ENCODE peak calls at places on chromosomes 1 and 21, in seven cellular contexts. A, I, M, T, L, Y and K are unnamed samples.

GRCh38 chr1:15001317-15001900 is 152.1 kb upstream of the TMEM51 start:
- DNase-seq in I (no peak), A (no peak), M (no peak), L (no peak), Y (no peak), T (no peak), K (no peak)

GRCh38 chr1:118692143-118692542 is 296.0 kb downstream of the TBX15 start:
- DNase-seq in A (no peak), M (no peak), Y (no peak), I (no peak), L (no peak), T (no peak), K (no peak)

GRCh38 chr1:45793942-45794604 is 9.3 kb upstream of the MAST2 start:
- DNase-seq in M (no peak), Y (no peak), L (no peak), T (no peak), A (no peak), I (no peak), K (no peak)

GRCh38 chr21:34129039-34129891 is 55.9 kb downstream of the MRPS6 start:
- DNase-seq in Y (peak; percentile 35), T (peak; percentile 38), L (peak; percentile 58), A (peak; percentile 59), M (peak; percentile 80), I (peak; percentile 87), K (no peak)

GRCh38 chr1:92329356-92330129 is 30.7 kb downstream of the RPAP2 start:
- DNase-seq in Y (no peak), A (no peak), M (no peak), L (no peak), T (no peak), I (no peak), K (no peak)

GRCh38 chr1:64186138-64186897 is 17.1 kb upstream of the UBE2U start:
- DNase-seq in I (no peak), Y (peak; percentile 94), M (no peak), A (no peak), T (no peak), L (no peak), K (no peak)

GRCh38 chr1:54375331-54376084 is 30.7 kb downstream of the SSBP3 start:
- DNase-seq in T (no peak), M (no peak), A (no peak), L (peak; percentile 58), I (no peak), Y (peak; percentile 47), K (no peak)

GRCh38 chr1:84156210-84156621 is 12.1 kb downstream of the PRKACB start:
- DNase-seq in M (no peak), I (no peak), T (no peak), L (no peak), Y (no peak), A (no peak), K (no peak)

GRCh38 chr1:109723351-109723750 is 11.3 kb downstream of the GSTM5 start:
- DNase-seq in A (no peak), L (no peak), I (no peak), T (no peak), Y (no peak), M (no peak), K (no peak)

GRCh38 chr21:14888202-14888601 is 176.6 kb downstream of the NRIP1 start:
- DNase-seq in L (no peak), I (no peak), A (no peak), M (no peak), T (no peak), Y (no peak), K (no peak)

GRCh38 chr1:39387452-39387851 is 104.0 kb upstream of the BMP8A start:
- DNase-seq in I (no peak), L (no peak), Y (no peak), T (no peak), A (no peak), M (no peak), K (no peak)

GRCh38 chr1:48691429-48692001 is 85.2 kb downstream of the BEND5 start:
- DNase-seq in T (no peak), Y (no peak), L (no peak), I (no peak), A (no peak), M (no peak), K (no peak)

GRCh38 chr1:225926551-225927113 is 2.6 kb upstream of the PYCR2 start:
- DNase-seq in L (no peak), Y (no peak), M (no peak), I (no peak), A (no peak), T (no peak), K (no peak)

GRCh38 chr1:110737206-110737605 is 62.5 kb upstream of the KCNA3 start:
- DNase-seq in Y (no peak), A (no peak), L (no peak), I (no peak), M (no peak), T (no peak), K (no peak)

GRCh38 chr1:5099558-5099957 is 445.1 kb downstream of the AJAP1 start:
- DNase-seq in A (no peak), M (no peak), I (no peak), L (peak; percentile 72), Y (no peak), T (no peak), K (no peak)

GRCh38 chr1:10635992-10636391 is 160.5 kb downstream of the CASZ1 start:
- DNase-seq in I (peak; percentile 88), L (no peak), A (no peak), T (no peak), Y (peak; percentile 95), M (no peak), K (peak; percentile 81)

GRCh38 chr1:91604632-91605031 is 104.0 kb downstream of the CDC7 start:
- DNase-seq in I (no peak), Y (no peak), M (no peak), T (no peak), A (no peak), L (no peak), K (no peak)

DNA sequence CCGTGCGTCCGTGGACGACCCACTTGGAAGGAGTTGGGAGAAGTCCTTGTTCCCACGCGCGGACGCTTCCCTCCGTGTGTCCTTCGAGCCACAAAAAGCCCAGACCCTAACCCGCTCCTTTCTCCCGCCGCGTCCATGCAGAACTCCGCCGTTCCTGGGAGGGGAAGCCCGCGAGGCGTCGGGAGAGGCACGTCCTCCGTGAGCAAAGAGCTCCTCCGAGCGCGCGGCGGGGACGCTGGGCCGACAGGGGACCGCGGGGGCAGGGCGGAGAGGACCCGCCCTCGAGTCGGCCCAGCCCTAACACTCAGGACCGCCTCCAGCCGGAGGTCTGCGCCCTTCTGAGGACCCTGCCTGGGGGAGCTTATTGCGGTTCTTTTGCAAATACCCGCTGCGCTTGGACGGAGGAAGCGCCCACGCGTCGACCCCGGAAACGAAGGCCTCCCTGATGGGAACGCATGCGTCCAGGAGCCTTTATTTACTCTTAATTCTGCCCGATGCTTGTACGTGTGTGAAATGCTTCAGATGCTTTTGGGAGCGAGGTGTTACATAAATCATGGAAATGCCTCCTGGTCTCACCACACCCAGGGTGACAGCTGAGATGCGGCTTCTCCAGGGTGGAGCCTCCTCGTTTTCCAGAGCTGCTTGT is 32.4 kb downstream of the PRMT2 start:
- DNase-seq in M (no peak), I (no peak), L (peak; percentile 74), Y (no peak), A (no peak), T (no peak), K (no peak)
- TF ChIP-seq CTCF in M (no peak), I (no peak), L (no peak), Y (no peak), A (no peak), T (no peak), K (no peak)

GRCh38 chr1:3761296-3762010 is 9.2 kb downstream of the CCDC27 start:
- DNase-seq in L (no peak), Y (no peak), A (no peak), M (no peak), I (no peak), T (no peak), K (peak; percentile 53)
- H3K4me1 ChIP-seq in L (no peaks in the 10 kb centered on the region), Y (no peaks in the 10 kb centered on the region), A (no peaks in the 10 kb centered on the region), M (no peaks in the 10 kb centered on the region), I (no peaks in the 10 kb centered on the region), T (no peaks in the 10 kb centered on the region), K (no peaks in the 10 kb centered on the region)

GRCh38 chr1:183635606-183636333 is at the start of gene ARPC5:
- DNase-seq in Y (peak; percentile 96), A (peak; percentile 98), L (peak; percentile 97), M (peak; percentile 97), I (peak; percentile 99), T (peak; percentile 92), K (peak; percentile 98)

GRCh38 chr1:183635112-183635605 is 424 bp downstream of the ARPC5 start:
- DNase-seq in I (peak; percentile 77), M (peak; percentile 48), A (no peak), L (no peak), T (no peak), Y (peak; percentile 49), K (peak; percentile 91)

GRCh38 chr1:183632964-183633363 is 2.6 kb downstream of the ARPC5 start:
- DNase-seq in Y (no peak), T (no peak), A (no peak), L (no peak), I (no peak), M (no peak), K (no peak)

GRCh38 chr1:183633676-183634343 is 1.8 kb downstream of the ARPC5 start:
- DNase-seq in I (no peak), M (peak; percentile 33), T (no peak), L (no peak), Y (no peak), A (no peak), K (no peak)

DNA sequence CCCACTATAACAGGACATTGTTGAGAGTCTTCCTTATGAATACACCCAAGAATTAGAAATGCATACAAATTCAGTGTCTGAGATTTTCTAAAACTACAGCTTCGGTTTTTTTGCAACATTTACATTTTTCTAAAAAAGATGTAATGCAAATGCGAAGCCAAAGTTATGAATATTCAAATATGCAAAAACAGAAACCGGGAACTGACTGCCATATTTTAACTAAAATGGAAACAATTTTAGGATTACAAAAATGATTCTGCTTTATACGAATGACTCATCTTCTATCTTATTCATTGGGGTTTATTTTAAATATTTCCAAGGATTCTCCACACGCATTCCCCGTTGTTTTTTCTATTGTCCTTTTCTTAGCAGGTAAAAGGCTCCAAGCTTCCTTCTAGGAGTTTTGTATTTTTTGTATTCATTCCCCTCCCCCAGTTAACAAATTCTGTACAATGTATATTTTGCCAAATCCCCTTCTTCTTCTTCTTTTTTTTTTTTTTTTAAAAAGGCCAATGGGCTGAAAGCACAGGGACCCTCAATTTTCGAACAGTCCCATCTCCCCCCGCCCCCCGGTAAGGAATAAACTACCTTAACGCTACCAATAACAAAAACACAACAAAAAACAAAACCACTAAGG is 1.0 kb downstream of the ARPC5 start:
- DNase-seq in I (no peak), T (no peak), Y (no peak), L (no peak), A (no peak), M (no peak), K (no peak)
- H3K27ac ChIP-seq in I (peak overlapping the region; percentile 91), T (peak overlapping the region; percentile 97), Y (peak overlapping the region; percentile 97), L (no peak overlapping the region), A (peak overlapping the region; percentile 97), M (peak overlapping the region; percentile 97), K (peak overlapping the region; percentile 99)

GRCh38 chr1:215273838-215274516 is 191.4 kb downstream of the KCNK2 start:
- DNase-seq in A (no peak), Y (no peak), L (no peak), I (no peak), M (no peak), T (no peak), K (no peak)

GRCh38 chr1:215267495-215267894 is 185.0 kb downstream of the KCNK2 start:
- DNase-seq in A (no peak), Y (no peak), I (no peak), T (no peak), M (no peak), L (no peak), K (no peak)

GRCh38 chr1:215264649-215265048 is 182.1 kb downstream of the KCNK2 start:
- DNase-seq in I (no peak), M (no peak), L (no peak), T (no peak), Y (no peak), A (no peak), K (no peak)

GRCh38 chr1:215269955-215270354 is 187.4 kb downstream of the KCNK2 start:
- DNase-seq in M (no peak), Y (no peak), L (peak; percentile 50), I (no peak), T (no peak), A (no peak), K (no peak)
- TF ChIP-seq CTCF in M (no peak), Y (no peak), L (peak; percentile 57), I (no peak), T (no peak), A (no peak), K (no peak)